ENCODE peak calls at places on chromosomes 5 and 9, in nine cellular contexts. H, Y, U, N, J, E, I, X and V are unnamed samples.

GRCh38 chr9:109297899-109298298 is 23.0 kb downstream of the EPB41L4B start:
- DNase-seq in N (peak), E (no peak), H (no peak), J (no peak), U (no peak), I (no peak), X (peak), Y (peak), V (no peak)

GRCh38 chr9:114275246-114275994 is 47.5 kb upstream of the ORM1 start:
- DNase-seq in H (no peak), X (no peak), U (peak), I (peak), J (no peak), E (no peak), Y (peak), N (no peak), V (no peak)

GRCh38 chr5:147481376-147481775 is 28.5 kb downstream of the DPYSL3 start:
- DNase-seq in U (no peak), X (peak), E (no peak), N (peak), Y (peak), H (no peak), J (no peak), I (no peak), V (no peak)

GRCh38 chr5:52787600-52788504 is at the start of the genes ITGA1 and PELO:
- DNase-seq in J (no peak), H (peak), Y (peak), U (peak), E (no peak), X (peak), I (peak), N (peak), V (peak)

GRCh38 chr5:139090566-139090965 is 107.6 kb downstream of the SIL1 start:
- DNase-seq in U (no peak), Y (no peak), N (no peak), I (no peak), H (no peak), X (no peak), E (no peak), J (no peak), V (no peak)

GRCh38 chr9:109289186-109289585 is 31.7 kb downstream of the EPB41L4B start:
- DNase-seq in Y (no peak), N (no peak), E (no peak), I (no peak), J (no peak), X (no peak), U (no peak), H (no peak), V (no peak)

GRCh38 chr5:547086-547924 is 23.1 kb upstream of the SLC9A3 start:
- DNase-seq in N (peak), U (no peak), J (no peak), H (no peak), X (no peak), E (no peak), Y (no peak), I (peak), V (no peak)

GRCh38 chr9:503331-503730 is 288.7 kb downstream of the DOCK8 start:
- DNase-seq in X (no peak), Y (no peak), E (peak), H (no peak), U (peak), J (no peak), I (no peak), N (no peak), V (no peak)

GRCh38 chr5:151523335-151523734 is 67.8 kb downstream of the FAT2 start:
- DNase-seq in H (no peak), E (peak), I (no peak), U (peak), Y (peak), J (peak), N (peak), X (peak), V (peak)

GRCh38 chr5:168140256-168140655 is 151.2 kb upstream of the WWC1 start:
- DNase-seq in E (no peak), U (no peak), J (no peak), N (no peak), Y (no peak), X (no peak), H (no peak), I (no peak), V (no peak)

GRCh38 chr5:153952057-153952456 is 86.7 kb downstream of the FAM114A2 start:
- DNase-seq in U (no peak), J (no peak), H (no peak), I (no peak), E (no peak), N (no peak), Y (no peak), X (no peak), V (no peak)

GRCh38 chr5:79560774-79561524 is 47.0 kb upstream of the HOMER1 start:
- DNase-seq in X (no peak), N (peak), E (peak), U (no peak), J (no peak), Y (peak), I (no peak), H (no peak), V (peak)

GRCh38 chr9:137321726-137322361 is 19.8 kb upstream of the NRARP start:
- DNase-seq in J (no peak), E (no peak), Y (no peak), X (no peak), H (no peak), U (peak), N (no peak), I (no peak), V (peak)

GRCh38 chr5:84327591-84327990 is 57.1 kb downstream of the EDIL3 start:
- DNase-seq in N (peak), J (no peak), U (no peak), I (no peak), X (no peak), E (no peak), Y (no peak), H (no peak), V (no peak)

GRCh38 chr5:43425965-43426364 is 13.8 kb upstream of the CCL28 start:
- DNase-seq in X (peak), I (no peak), E (no peak), Y (peak), H (no peak), J (no peak), N (peak), U (no peak), V (no peak)

GRCh38 chr5:135921388-135921787 is 25.7 kb upstream of the IL9 start:
- DNase-seq in N (peak), E (no peak), Y (peak), H (no peak), J (no peak), I (no peak), U (no peak), X (no peak), V (no peak)

GRCh38 chr5:89769975-89770374 is 639.6 kb downstream of the CETN3 start:
- DNase-seq in E (no peak), J (no peak), X (peak), U (no peak), N (peak), H (no peak), Y (peak), I (no peak), V (no peak)

GRCh38 chr5:123543438-123543837 is 31.5 kb downstream of the CSNK1G3 start:
- DNase-seq in H (no peak), X (no peak), N (peak), J (no peak), U (no peak), Y (no peak), I (no peak), E (no peak), V (no peak)

GRCh38 chr5:123549256-123549904 is 37.4 kb downstream of the CSNK1G3 start:
- DNase-seq in E (peak), H (no peak), X (no peak), Y (no peak), U (no peak), J (no peak), I (no peak), N (no peak), V (peak)

GRCh38 chr5:123546657-123547056 is 34.7 kb downstream of the CSNK1G3 start:
- DNase-seq in N (no peak), H (no peak), E (no peak), J (no peak), U (no peak), Y (no peak), X (no peak), I (no peak), V (no peak)

GRCh38 chr5:123540534-123540933 is 28.6 kb downstream of the CSNK1G3 start:
- DNase-seq in X (no peak), U (no peak), H (no peak), J (no peak), N (no peak), E (no peak), Y (no peak), I (no peak), V (no peak)

GRCh38 chr5:123545506-123545905 is 33.5 kb downstream of the CSNK1G3 start:
- DNase-seq in I (no peak), N (no peak), J (peak), E (peak), Y (peak), H (no peak), U (no peak), X (no peak), V (no peak)
- TF ChIP-seq CTCF in I (peak), N (peak), J (peak), E (peak), Y (peak), H (peak), U (peak), X (peak), V (no peak)

DNA sequence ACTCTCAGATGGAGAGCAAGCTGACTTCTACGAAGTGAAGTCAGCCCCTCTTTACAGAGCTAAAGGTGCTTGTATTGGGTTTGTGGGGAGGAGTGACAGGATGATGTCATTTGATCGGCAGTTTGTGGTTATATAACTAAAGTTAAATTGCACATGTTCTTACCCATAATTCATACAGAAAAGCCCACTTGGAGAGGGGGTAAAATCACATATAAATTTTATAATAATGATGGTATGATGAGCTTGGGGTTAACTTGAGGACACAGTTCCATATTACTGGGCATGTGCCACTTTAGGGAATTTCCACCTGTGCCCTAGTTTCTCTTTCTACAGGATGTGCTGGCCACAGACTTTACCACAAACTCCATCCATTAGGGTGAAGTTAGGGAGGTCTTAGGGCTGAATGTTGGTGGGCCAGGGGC is 1178.6 kb upstream of the CDH9 start:
- DNase-seq in J (no peak), I (no peak), X (no peak), H (no peak), Y (no peak), N (no peak), U (no peak), E (no peak), V (no peak)
- TF ChIP-seq CTCF in J (no peak), I (no peak), X (no peak), H (no peak), Y (no peak), N (no peak), U (no peak), E (no peak), V (no peak)

DNA sequence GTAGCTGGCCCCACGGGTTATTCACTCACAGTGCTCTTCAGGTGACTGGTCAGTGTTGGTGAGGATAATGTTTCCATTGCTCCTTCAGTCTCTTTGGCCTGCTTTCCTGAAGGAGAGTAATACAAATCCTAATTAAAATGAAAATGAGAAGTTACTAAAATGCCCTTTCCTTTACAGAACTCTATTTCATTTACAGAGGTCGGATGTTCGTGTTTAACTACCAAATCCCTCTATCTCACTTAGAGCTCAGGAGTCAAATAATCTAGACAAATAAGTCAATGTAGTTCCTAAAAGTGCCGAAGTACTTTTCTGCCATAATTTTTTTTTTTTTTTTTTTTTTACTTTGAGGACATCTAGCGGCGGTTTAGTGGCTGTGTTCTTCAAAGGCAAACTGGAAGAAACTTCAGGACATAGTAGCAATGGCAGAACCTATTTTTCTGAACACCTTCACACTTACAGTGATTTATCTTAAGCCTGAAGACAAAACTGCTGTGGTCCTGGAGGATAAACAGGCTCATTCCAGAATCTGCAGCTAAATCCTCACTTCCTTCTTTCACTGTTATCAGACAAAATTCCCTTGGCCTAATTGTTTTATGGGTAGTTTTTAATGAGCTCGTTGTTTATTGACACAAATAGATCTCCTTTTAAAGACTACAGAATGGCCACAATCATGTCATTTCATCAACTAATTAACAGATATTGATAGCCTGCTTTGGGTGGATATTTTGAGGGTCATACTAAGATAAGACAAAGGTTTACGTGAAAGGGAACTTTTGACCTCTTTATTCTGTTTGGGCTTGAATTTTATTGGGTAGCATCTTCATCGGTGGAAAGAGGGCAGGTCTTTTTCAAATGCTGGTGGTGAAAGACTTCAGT is 207.6 kb upstream of the DMRTA1 start:
- DNase-seq in E (peak), I (no peak), N (peak), H (no peak), J (no peak), Y (peak), U (no peak), X (peak), V (peak)
- TF ChIP-seq CTCF in E (peak), I (peak), N (peak), H (peak), J (no peak), Y (peak), U (peak), X (peak), V (peak)

GRCh38 chr5:36457511-36458260 is 148.7 kb upstream of the SLC1A3 start:
- DNase-seq in U (no peak), J (no peak), E (no peak), H (no peak), Y (peak), N (no peak), I (no peak), X (no peak), V (no peak)

GRCh38 chr5:36458746-36459145 is 147.7 kb upstream of the SLC1A3 start:
- DNase-seq in N (peak), U (no peak), E (no peak), X (no peak), H (no peak), I (no peak), J (no peak), Y (no peak), V (no peak)

GRCh38 chr5:36462295-36463021 is 143.9 kb upstream of the SLC1A3 start:
- DNase-seq in X (no peak), E (no peak), I (no peak), H (no peak), U (no peak), Y (peak), N (peak), J (no peak), V (no peak)

GRCh38 chr5:36459191-36460135 is 146.9 kb upstream of the SLC1A3 start:
- DNase-seq in H (no peak), I (no peak), J (no peak), Y (peak), N (peak), E (peak), U (peak), X (no peak), V (no peak)
- TF ChIP-seq CTCF in H (peak), I (no peak), J (peak), Y (peak), N (peak), E (peak), U (peak), X (peak), V (no peak)

GRCh38 chr9:130328349-130328801 is 62.8 kb downstream of the HMCN2 start:
- DNase-seq in E (no peak), X (no peak), Y (peak), U (no peak), I (peak), J (no peak), H (peak), N (no peak), V (no peak)

GRCh38 chr9:130325921-130326320 is 60.4 kb downstream of the HMCN2 start:
- DNase-seq in N (no peak), I (no peak), E (no peak), X (no peak), Y (no peak), H (no peak), J (no peak), U (no peak), V (no peak)

GRCh38 chr9:130329061-130329460 is 63.5 kb downstream of the HMCN2 start:
- DNase-seq in E (no peak), Y (no peak), N (no peak), X (no peak), H (no peak), J (no peak), U (no peak), I (no peak), V (no peak)

GRCh38 chr9:130327781-130328348 is 62.3 kb downstream of the HMCN2 start:
- DNase-seq in J (no peak), N (no peak), X (no peak), U (no peak), I (peak), E (no peak), H (peak), Y (peak), V (no peak)

DNA sequence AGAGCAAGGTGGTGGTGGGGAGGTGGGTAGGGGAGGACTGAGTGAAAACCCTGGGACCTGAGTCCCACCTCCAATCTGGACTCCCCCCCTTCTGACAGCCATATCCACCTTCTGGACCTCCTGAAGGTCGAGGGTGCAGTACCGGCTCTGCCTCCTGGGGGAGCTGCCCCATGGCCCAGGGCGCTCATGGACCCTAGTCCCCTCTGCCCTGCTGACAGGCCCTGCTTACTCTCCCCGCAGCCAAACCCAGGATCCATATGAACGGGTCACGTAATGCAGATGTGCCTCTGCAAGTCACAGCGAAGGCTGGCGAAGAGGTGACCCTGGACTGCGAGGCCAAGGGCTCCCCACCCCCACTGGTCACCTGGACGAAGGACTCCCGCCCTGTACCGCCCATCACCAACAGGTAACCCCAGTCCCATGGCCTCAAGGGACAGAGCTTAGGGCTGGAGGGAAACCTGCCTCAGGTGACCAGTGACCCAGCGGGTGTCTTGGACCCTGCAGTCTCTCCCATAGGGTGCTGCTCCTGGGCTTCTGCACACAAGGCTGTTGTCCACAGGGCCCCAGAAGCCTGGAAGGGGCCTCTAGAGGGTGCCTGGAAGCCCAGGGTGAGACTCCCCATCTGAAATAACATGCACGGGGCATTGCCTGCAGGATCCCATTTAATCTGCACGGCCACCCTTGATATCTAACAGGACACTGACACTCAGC is 61.7 kb downstream of the HMCN2 start:
- DNase-seq in U (peak), N (no peak), J (no peak), H (no peak), I (no peak), X (no peak), Y (no peak), E (no peak), V (no peak)
- TF ChIP-seq CTCF in U (peak), N (peak), J (no peak), H (peak), I (no peak), X (peak), Y (peak), E (peak), V (no peak)

GRCh38 chr5:132905938-132906337 is 32.5 kb downstream of the LEAP2 start:
- DNase-seq in N (peak), E (peak), Y (peak), H (no peak), J (no peak), I (no peak), U (no peak), X (no peak), V (no peak)
- TF ChIP-seq CTCF in N (no peak), E (peak), Y (no peak), H (no peak), J (no peak), I (peak), U (peak), X (no peak), V (no peak)

GRCh38 chr5:126536874-126537273 is 58.1 kb downstream of the ALDH7A1 start:
- DNase-seq in N (no peak), E (no peak), Y (no peak), X (no peak), I (no peak), H (no peak), J (no peak), U (no peak), V (no peak)
- TF ChIP-seq CTCF in N (peak), E (no peak), Y (peak), X (peak), I (no peak), H (no peak), J (no peak), U (peak), V (no peak)

DNA sequence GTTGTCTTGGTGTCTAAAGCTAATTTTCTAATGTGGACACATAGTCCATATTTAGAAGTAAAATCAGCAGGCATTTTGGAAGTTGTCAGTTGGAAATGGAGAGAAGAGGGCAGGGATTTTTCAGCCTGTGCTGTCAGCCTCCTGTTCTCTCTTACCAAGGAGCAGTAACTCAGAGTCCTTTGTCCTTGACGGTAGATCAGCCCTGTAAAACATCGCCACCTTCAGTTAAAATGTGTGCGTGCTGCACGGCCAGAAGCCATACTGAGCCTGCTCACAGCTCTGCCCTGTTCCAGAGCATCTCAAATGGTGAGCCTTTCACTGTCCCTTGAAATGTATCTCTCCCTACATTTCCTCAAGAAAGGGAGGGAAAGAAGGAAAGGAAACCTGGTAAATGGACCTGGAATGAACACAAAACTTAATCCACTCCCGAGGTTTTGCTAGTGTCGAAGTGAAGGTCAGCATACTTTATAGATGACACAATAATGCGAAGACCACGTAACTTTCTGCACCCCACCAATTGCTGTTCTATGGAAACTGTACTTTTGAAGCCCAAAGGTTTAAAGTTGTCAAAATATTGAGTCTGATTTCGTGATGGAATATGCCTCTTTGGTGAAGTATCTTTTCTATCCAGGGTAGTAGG is 103.6 kb downstream of the SNCAIP start:
- DNase-seq in X (peak), U (peak), J (peak), N (peak), Y (peak), I (peak), H (peak), E (peak), V (peak)
- TF ChIP-seq CTCF in X (peak), U (peak), J (peak), N (peak), Y (peak), I (peak), H (peak), E (peak), V (peak)